ENCODE peak calls at places on chromosomes 12 and 14, in seven cellular contexts. Q is EL, F is T-helper 1 cell, S is cardiac fibroblast, V is suprapubic skin, I is HT1080, D is EH. A is an unnamed sample.

GRCh38 chr12:2820432-2820831 is 8.0 kb downstream of the ITFG2 start:
- DNase-seq in S (no peak), D (no peak), F (no peak), I (no peak), Q (no peak), V (no peak), A (no peak)

GRCh38 chr12:57016348-57016747 is at the start of gene TAC3:
- DNase-seq in S (no peak), Q (no peak), I (no peak), D (no peak), F (no peak), V (no peak), A (no peak)

GRCh38 chr14:75182820-75183219 is 6.4 kb upstream of the TMED10 start:
- DNase-seq in D (peak), Q (peak), V (no peak), F (no peak), I (peak), S (peak), A (peak)

GRCh38 chr12:5438671-5439200 is 6.8 kb downstream of the NTF3 start:
- DNase-seq in F (no peak), V (no peak), D (peak), S (no peak), Q (peak), I (no peak), A (no peak)

GRCh38 chr12:2287589-2287988 is 234.8 kb downstream of the CACNA1C start:
- DNase-seq in S (no peak), Q (no peak), D (no peak), V (no peak), I (no peak), F (no peak), A (no peak)

GRCh38 chr14:50607181-50607580 is 47.2 kb downstream of the ATL1 start:
- DNase-seq in S (no peak), V (no peak), Q (no peak), I (no peak), F (no peak), D (no peak), A (no peak)

GRCh38 chr14:69663322-69663686 is 51.9 kb downstream of the SUSD6 start:
- DNase-seq in S (no peak), V (no peak), F (no peak), Q (no peak), D (no peak), I (no peak), A (no peak)

GRCh38 chr12:122003646-122004611 is 17.8 kb upstream of the BCL7A start:
- DNase-seq in V (no peak), D (peak), F (no peak), Q (peak), I (no peak), S (no peak), A (no peak)

GRCh38 chr12:127205781-127206535 is 1061.0 kb upstream of the TMEM132C start:
- DNase-seq in S (no peak), F (no peak), D (no peak), Q (no peak), V (no peak), I (no peak), A (no peak)

GRCh38 chr14:90545966-90546751 is 149.3 kb downstream of the CALM1 start:
- DNase-seq in I (no peak), S (no peak), Q (no peak), F (no peak), D (no peak), V (no peak), A (no peak)

GRCh38 chr12:104411826-104412626 is 44.7 kb upstream of the CHST11 start:
- DNase-seq in D (no peak), S (no peak), Q (no peak), F (no peak), I (peak), V (no peak), A (no peak)

GRCh38 chr14:102213984-102214658 is 74.4 kb downstream of the WDR20 start:
- DNase-seq in Q (no peak), V (no peak), S (no peak), F (no peak), D (no peak), I (no peak), A (no peak)